ENCODE peak calls at places on chromosomes 11 and 22, in four cellular contexts. U is cardiac fibroblast, Q is A673, G is AML-193. Z is an unnamed sample.

GRCh38 chr11:88535266-88535665 is 197.7 kb upstream of the CTSC start:
- DNase-seq in U (no peak), Q (no peak), G (no peak), Z (no peak)

GRCh38 chr22:46335201-46336118 is at the start of gene TRMU:
- DNase-seq in U (peak; percentile 91), Q (peak; percentile 87), G (peak; percentile 78), Z (peak; percentile 86)

GRCh38 chr11:50037282-50037681 is 4.6 kb downstream of the OR4C45 start:
- DNase-seq in U (no peak), Q (no peak), G (no peak), Z (no peak)

GRCh38 chr11:26703792-26704191 is 18.1 kb downstream of the SLC5A12 start:
- DNase-seq in U (no peak), Q (no peak), G (no peak), Z (no peak)

GRCh38 chr11:9656864-9657263 is 7.0 kb upstream of the SWAP70 start:
- DNase-seq in U (no peak), Q (no peak), G (no peak), Z (no peak)

GRCh38 chr22:20852076-20852475 is 6.5 kb downstream of the PI4KA start:
- DNase-seq in U (peak; percentile 13), Q (peak; percentile 12), G (no peak), Z (no peak)

GRCh38 chr11:9759519-9760179 is 95.8 kb downstream of the SWAP70 start:
- DNase-seq in U (peak; percentile 96), Q (peak; percentile 92), G (peak; percentile 86), Z (no peak)

GRCh38 chr11:45100338-45100737 is 46.1 kb upstream of the PRDM11 start:
- DNase-seq in U (peak; percentile 56), Q (peak; percentile 74), G (peak; percentile 15), Z (peak; percentile 83)

GRCh38 chr22:19632671-19633148 is 81.6 kb upstream of the SEPTIN5 start:
- DNase-seq in U (peak; percentile 22), Q (no peak), G (no peak), Z (no peak)

GRCh38 chr11:88345408-88345807 is 7.9 kb upstream of the CTSC start:
- DNase-seq in U (peak; percentile 36), Q (no peak), G (peak; percentile 71), Z (no peak)

GRCh38 chr22:17597217-17597616 is 31.3 kb downstream of the ATP6V1E1 start:
- DNase-seq in U (no peak), Q (no peak), G (no peak), Z (no peak)

GRCh38 chr11:111777094-111778046 is 11.2 kb upstream of the PPP2R1B start:
- DNase-seq in U (peak; percentile 91), Q (peak; percentile 88), G (peak; percentile 58), Z (peak; percentile 79)

GRCh38 chr22:50518628-50519027 is 6.8 kb downstream of the SCO2 start:
- DNase-seq in U (no peak), Q (no peak), G (no peak), Z (no peak)

GRCh38 chr11:44310456-44311272 is 725 bp upstream of the ALX4 start:
- DNase-seq in U (no peak), Q (peak; percentile 98), G (no peak), Z (peak; percentile 12)

GRCh38 chr11:11520231-11521015 is 101.4 kb downstream of the GALNT18 start:
- DNase-seq in U (no peak), Q (no peak), G (no peak), Z (no peak)

GRCh38 chr11:112297248-112297866 is 36.7 kb upstream of the PLET1 start:
- DNase-seq in U (no peak), Q (no peak), G (no peak), Z (no peak)

GRCh38 chr11:34904421-34904950 is 11.7 kb downstream of the APIP start:
- DNase-seq in U (peak; percentile 13), Q (peak; percentile 57), G (peak; percentile 17), Z (peak; percentile 47)

GRCh38 chr22:47600791-47601400 is 838.4 kb downstream of the TBC1D22A start:
- DNase-seq in U (no peak), Q (no peak), G (no peak), Z (no peak)

GRCh38 chr11:9446230-9446629 is 14.6 kb upstream of the ZNF143 start:
- DNase-seq in U (no peak), Q (no peak), G (no peak), Z (no peak)

GRCh38 chr11:71485466-71485865 is 32.5 kb downstream of the NADSYN1 start:
- DNase-seq in U (no peak), Q (no peak), G (no peak), Z (no peak)

GRCh38 chr11:117443269-117444186 is 115.9 kb downstream of the CEP164 start:
- DNase-seq in U (peak; percentile 51), Q (peak; percentile 31), G (no peak), Z (peak; percentile 84)

GRCh38 chr22:20063271-20064139 is 16.5 kb upstream of the DGCR8 start:
- DNase-seq in U (no peak), Q (no peak), G (no peak), Z (no peak)

GRCh38 chr11:90363739-90364138 is 140.9 kb upstream of the CHORDC1 start:
- DNase-seq in U (no peak), Q (no peak), G (no peak), Z (no peak)

GRCh38 chr22:43631201-43631600 is 180.9 kb downstream of the EFCAB6 start:
- DNase-seq in U (no peak), Q (no peak), G (no peak), Z (no peak)

GRCh38 chr22:19998232-19998951 is 18.2 kb downstream of the ARVCF start:
- DNase-seq in U (no peak), Q (no peak), G (no peak), Z (no peak)

GRCh38 chr11:86160546-86161149 is 83.9 kb upstream of the EED start:
- DNase-seq in U (peak; percentile 31), Q (no peak), G (no peak), Z (peak; percentile 20)

GRCh38 chr11:131326829-131327228 is 43.6 kb upstream of the NTM start:
- DNase-seq in U (no peak), Q (no peak), G (no peak), Z (no peak)

GRCh38 chr11:78277314-78277994 is 88.7 kb downstream of the USP35 start:
- DNase-seq in U (peak; percentile 25), Q (no peak), G (no peak), Z (no peak)

GRCh38 chr11:11038339-11039248 is 180.7 kb upstream of the ZBED5 start:
- DNase-seq in U (no peak), Q (no peak), G (no peak), Z (no peak)

GRCh38 chr11:61654397-61654829 is 25.8 kb upstream of the DAGLA start:
- DNase-seq in U (peak; percentile 42), Q (no peak), G (peak; percentile 58), Z (no peak)

GRCh38 chr11:112805658-112806057 is 155.6 kb upstream of the NCAM1 start:
- DNase-seq in U (no peak), Q (no peak), G (no peak), Z (peak; percentile 38)

GRCh38 chr22:27892811-27893210 is 26.2 kb downstream of the PITPNB start:
- DNase-seq in U (no peak), Q (no peak), G (no peak), Z (no peak)

GRCh38 chr11:46918087-46918751 is at the start of gene LRP4:
- DNase-seq in U (peak; percentile 34), Q (peak; percentile 83), G (no peak), Z (peak; percentile 61)

GRCh38 chr11:115717215-115717584 is 213.0 kb upstream of the CADM1 start:
- DNase-seq in U (no peak), Q (no peak), G (no peak), Z (no peak)

GRCh38 chr11:115963170-115963569 is 459.0 kb upstream of the CADM1 start:
- DNase-seq in U (peak; percentile 10), Q (peak; percentile 12), G (no peak), Z (peak; percentile 69)

Z was measured in NCI-H82.